ENCODE peak calls at places on chromosome 7, in six cellular contexts. One of them, this sample, is unnamed. For H3K79me2, the result is how much of the 10 kb centered on the place peaks cover.

GRCh38 chr7:117157121-117157870 is 165.6 kb downstream of the WNT2 start:
- DNase-seq in OCI-LY7: no peak
- DNase-seq in H9: no peak
- DNase-seq in mammary epithelial cell: peak
- DNase-seq in neural progenitor cell: no peak
- DNase-seq in PC-9: peak
- DNase-seq in this sample: peak

GRCh38 chr7:138154646-138155045 is 78.4 kb downstream of the AKR1D1 start:
- DNase-seq in OCI-LY7: no peak
- DNase-seq in H9: no peak
- DNase-seq in mammary epithelial cell: no peak
- DNase-seq in neural progenitor cell: no peak
- DNase-seq in PC-9: no peak
- DNase-seq in this sample: no peak

GRCh38 chr7:138257459-138258193 is 181.4 kb downstream of the AKR1D1 start:
- DNase-seq in OCI-LY7: no peak
- DNase-seq in H9: no peak
- DNase-seq in mammary epithelial cell: no peak
- DNase-seq in neural progenitor cell: no peak
- DNase-seq in PC-9: no peak
- DNase-seq in this sample: peak

GRCh38 chr7:33185786-33186185 is 56.4 kb downstream of the BBS9 start:
- DNase-seq in OCI-LY7: peak
- DNase-seq in H9: no peak
- DNase-seq in mammary epithelial cell: peak
- DNase-seq in neural progenitor cell: peak
- DNase-seq in PC-9: peak
- DNase-seq in this sample: peak

GRCh38 chr7:150439926-150440325 is 10.5 kb upstream of the GIMAP8 start:
- DNase-seq in OCI-LY7: no peak
- DNase-seq in H9: no peak
- DNase-seq in mammary epithelial cell: no peak
- DNase-seq in neural progenitor cell: no peak
- DNase-seq in PC-9: no peak
- DNase-seq in this sample: peak

GRCh38 chr7:99525713-99526440 is 21.4 kb downstream of the ZKSCAN5 start:
- DNase-seq in OCI-LY7: peak
- DNase-seq in H9: no peak
- DNase-seq in mammary epithelial cell: no peak
- DNase-seq in neural progenitor cell: peak
- DNase-seq in PC-9: no peak
- DNase-seq in this sample: peak

GRCh38 chr7:44087914-44088838 is 5.8 kb upstream of the POLM start:
- DNase-seq in OCI-LY7: no peak
- DNase-seq in H9: no peak
- DNase-seq in mammary epithelial cell: no peak
- DNase-seq in neural progenitor cell: no peak
- DNase-seq in PC-9: no peak
- DNase-seq in this sample: peak

GRCh38 chr7:157548691-157549265 is 212.0 kb downstream of the DNAJB6 start:
- DNase-seq in OCI-LY7: no peak
- DNase-seq in H9: no peak
- DNase-seq in mammary epithelial cell: no peak
- DNase-seq in neural progenitor cell: no peak
- DNase-seq in PC-9: no peak
- DNase-seq in this sample: no peak

GRCh38 chr7:102914585-102914984 is 1.8 kb downstream of the LRRC17 start:
- DNase-seq in OCI-LY7: no peak
- DNase-seq in H9: peak
- DNase-seq in mammary epithelial cell: no peak
- DNase-seq in neural progenitor cell: peak
- DNase-seq in PC-9: no peak
- DNase-seq in this sample: peak

DNA sequence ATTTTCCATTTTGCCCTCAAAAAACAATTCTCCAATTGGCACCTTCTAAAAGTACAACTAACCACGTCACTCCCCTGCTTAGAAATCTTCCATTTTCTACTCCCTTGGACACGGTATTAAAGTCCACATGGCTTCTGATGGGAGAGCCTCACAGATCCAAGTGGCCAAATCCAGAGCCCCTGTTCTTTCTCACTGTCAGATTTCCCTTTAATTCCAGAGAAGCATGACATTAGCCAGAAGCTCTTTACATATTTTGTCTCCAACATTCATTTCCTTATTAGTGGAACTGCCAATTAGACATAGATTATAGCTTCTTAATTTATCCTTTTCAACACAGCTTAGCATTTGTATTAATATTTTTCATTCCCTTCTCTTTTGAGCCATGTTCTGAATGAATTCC is 118.7 kb downstream of the ELMO1 start:
- DNase-seq in OCI-LY7: no peak
- DNase-seq in H9: no peak
- DNase-seq in mammary epithelial cell: no peak
- DNase-seq in neural progenitor cell: no peak
- DNase-seq in PC-9: no peak
- DNase-seq in this sample: no peak
- H3K79me2 ChIP-seq in OCI-LY7: half or more
- H3K79me2 ChIP-seq in H9: under half
- H3K79me2 ChIP-seq in mammary epithelial cell: under half
- H3K79me2 ChIP-seq in neural progenitor cell: under half
- H3K79me2 ChIP-seq in PC-9: under half
- H3K79me2 ChIP-seq in this sample: under half

DNA sequence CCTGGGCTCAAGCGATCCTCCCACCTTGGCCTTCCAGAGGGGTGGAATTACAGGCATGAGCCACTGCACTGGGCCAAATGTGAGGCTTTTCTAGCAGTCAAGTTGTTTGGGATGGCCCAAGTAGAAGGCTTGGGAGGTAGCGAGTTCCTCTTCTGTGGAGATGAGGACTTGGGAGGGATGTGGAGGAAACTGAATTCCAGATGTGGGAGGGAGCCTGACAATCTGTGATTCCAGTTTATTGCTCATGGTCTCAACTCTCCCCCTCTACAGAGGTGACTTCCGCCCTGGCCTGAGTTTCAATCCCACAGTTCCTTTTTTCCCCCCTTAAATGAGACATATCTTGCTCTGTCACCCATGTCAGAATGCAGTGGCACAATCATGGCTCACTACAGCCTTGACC is 3.4 kb downstream of the STYXL1 start:
- DNase-seq in OCI-LY7: no peak
- DNase-seq in H9: no peak
- DNase-seq in mammary epithelial cell: no peak
- DNase-seq in neural progenitor cell: no peak
- DNase-seq in PC-9: no peak
- DNase-seq in this sample: no peak
- H3K79me2 ChIP-seq in OCI-LY7: under half
- H3K79me2 ChIP-seq in H9: under half
- H3K79me2 ChIP-seq in mammary epithelial cell: half or more
- H3K79me2 ChIP-seq in neural progenitor cell: half or more
- H3K79me2 ChIP-seq in PC-9: half or more
- H3K79me2 ChIP-seq in this sample: under half

GRCh38 chr7:142478479-142479220 is 220.8 kb upstream of the PRSS58 start:
- DNase-seq in OCI-LY7: peak
- DNase-seq in H9: no peak
- DNase-seq in mammary epithelial cell: peak
- DNase-seq in neural progenitor cell: peak
- DNase-seq in PC-9: peak
- DNase-seq in this sample: peak
- H3K79me2 ChIP-seq in OCI-LY7: under half
- H3K79me2 ChIP-seq in H9: under half
- H3K79me2 ChIP-seq in mammary epithelial cell: under half
- H3K79me2 ChIP-seq in neural progenitor cell: under half
- H3K79me2 ChIP-seq in PC-9: under half
- H3K79me2 ChIP-seq in this sample: under half

GRCh38 chr7:156491435-156491834 is 149.1 kb upstream of the RNF32 start:
- DNase-seq in OCI-LY7: no peak
- DNase-seq in H9: no peak
- DNase-seq in mammary epithelial cell: no peak
- DNase-seq in neural progenitor cell: no peak
- DNase-seq in PC-9: no peak
- DNase-seq in this sample: no peak
- H3K79me2 ChIP-seq in OCI-LY7: under half
- H3K79me2 ChIP-seq in H9: under half
- H3K79me2 ChIP-seq in mammary epithelial cell: under half
- H3K79me2 ChIP-seq in neural progenitor cell: under half
- H3K79me2 ChIP-seq in PC-9: under half
- H3K79me2 ChIP-seq in this sample: under half

GRCh38 chr7:118350260-118350659 is 125.8 kb downstream of the ANKRD7 start:
- DNase-seq in OCI-LY7: no peak
- DNase-seq in H9: no peak
- DNase-seq in mammary epithelial cell: no peak
- DNase-seq in neural progenitor cell: no peak
- DNase-seq in PC-9: no peak
- DNase-seq in this sample: no peak
- H3K79me2 ChIP-seq in OCI-LY7: under half
- H3K79me2 ChIP-seq in H9: under half
- H3K79me2 ChIP-seq in mammary epithelial cell: under half
- H3K79me2 ChIP-seq in neural progenitor cell: under half
- H3K79me2 ChIP-seq in PC-9: under half
- H3K79me2 ChIP-seq in this sample: under half

GRCh38 chr7:151982806-151983205 is 26.6 kb downstream of the GALNTL5 start:
- DNase-seq in OCI-LY7: no peak
- DNase-seq in H9: no peak
- DNase-seq in mammary epithelial cell: no peak
- DNase-seq in neural progenitor cell: no peak
- DNase-seq in PC-9: no peak
- DNase-seq in this sample: no peak
- H3K79me2 ChIP-seq in OCI-LY7: under half
- H3K79me2 ChIP-seq in H9: under half
- H3K79me2 ChIP-seq in mammary epithelial cell: under half
- H3K79me2 ChIP-seq in neural progenitor cell: under half
- H3K79me2 ChIP-seq in PC-9: under half
- H3K79me2 ChIP-seq in this sample: under half

GRCh38 chr7:98369726-98370125 is 31.2 kb downstream of the BAIAP2L1 start:
- DNase-seq in OCI-LY7: no peak
- DNase-seq in H9: no peak
- DNase-seq in mammary epithelial cell: no peak
- DNase-seq in neural progenitor cell: no peak
- DNase-seq in PC-9: no peak
- DNase-seq in this sample: no peak
- H3K79me2 ChIP-seq in OCI-LY7: under half
- H3K79me2 ChIP-seq in H9: under half
- H3K79me2 ChIP-seq in mammary epithelial cell: half or more
- H3K79me2 ChIP-seq in neural progenitor cell: under half
- H3K79me2 ChIP-seq in PC-9: half or more
- H3K79me2 ChIP-seq in this sample: under half

DNA sequence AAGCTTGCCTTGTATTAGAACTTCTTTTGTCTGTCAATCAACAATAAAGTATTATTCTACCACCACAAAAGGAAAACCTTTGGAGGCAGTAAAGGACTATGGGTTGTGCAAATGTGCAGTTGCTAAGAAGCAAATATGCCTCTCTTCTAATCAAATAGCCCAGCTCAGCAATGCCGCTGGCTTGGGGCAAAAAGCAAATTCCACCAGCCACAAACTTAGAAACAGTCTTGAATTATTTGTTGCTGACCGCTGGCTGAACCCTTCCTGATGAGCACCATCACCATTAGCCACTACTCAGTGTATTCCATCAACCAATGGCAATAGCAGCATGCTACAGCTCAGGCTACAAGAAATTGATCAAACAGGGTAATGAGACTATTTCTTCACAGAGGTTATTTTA is 51.0 kb downstream of the SKAP2 start:
- DNase-seq in OCI-LY7: no peak
- DNase-seq in H9: no peak
- DNase-seq in mammary epithelial cell: no peak
- DNase-seq in neural progenitor cell: no peak
- DNase-seq in PC-9: no peak
- DNase-seq in this sample: peak
- H3K79me2 ChIP-seq in OCI-LY7: under half
- H3K79me2 ChIP-seq in H9: under half
- H3K79me2 ChIP-seq in mammary epithelial cell: under half
- H3K79me2 ChIP-seq in neural progenitor cell: under half
- H3K79me2 ChIP-seq in PC-9: under half
- H3K79me2 ChIP-seq in this sample: under half